ENCODE peak calls at places on chromosomes 13 and 19, in seven cellular contexts. C, Q, F, Z, H, N and W are unnamed samples.
A peak's percentile ranks its signal among the peaks of the same experiment; 100 is the strongest.

GRCh38 chr19:18972851-18973250 is 31.8 kb upstream of the HOMER3 start:
- DNase-seq in C (no peak), Q (no peak), F (no peak), Z (no peak), H (no peak), N (no peak), W (no peak)

GRCh38 chr13:111467111-111467890 is 146.9 kb downstream of the TEX29 start:
- DNase-seq in C (no peak), Q (no peak), F (no peak), Z (no peak), H (no peak), N (no peak), W (no peak)

GRCh38 chr19:54029930-54030490 is 33.7 kb downstream of the VSTM1 start:
- DNase-seq in C (peak; percentile 94), Q (peak; percentile 69), F (peak; percentile 92), Z (peak; percentile 28), H (peak; percentile 54), N (peak; percentile 90), W (peak; percentile 85)

GRCh38 chr19:53007200-53008054 is 6.3 kb upstream of the ERVV-1 start:
- DNase-seq in C (no peak), Q (no peak), F (no peak), Z (no peak), H (no peak), N (peak; percentile 83), W (no peak)

GRCh38 chr13:48567521-48568331 is 34.8 kb upstream of the RCBTB2 start:
- DNase-seq in C (no peak), Q (no peak), F (no peak), Z (no peak), H (no peak), N (no peak), W (peak; percentile 91)

GRCh38 chr19:42207767-42208259 is 9.7 kb downstream of the DEDD2 start:
- DNase-seq in C (no peak), Q (no peak), F (no peak), Z (peak; percentile 76), H (peak; percentile 89), N (no peak), W (peak; percentile 62)

GRCh38 chr13:50412046-50412617 is 396.9 kb downstream of the KCNRG start:
- DNase-seq in C (no peak), Q (no peak), F (no peak), Z (no peak), H (peak; percentile 36), N (no peak), W (no peak)

GRCh38 chr13:95564091-95564490 is 11.6 kb downstream of the CLDN10 start:
- DNase-seq in C (peak; percentile 18), Q (no peak), F (no peak), Z (no peak), H (no peak), N (no peak), W (no peak)

GRCh38 chr13:110421696-110422395 is 114.8 kb downstream of the COL4A2 start:
- DNase-seq in C (no peak), Q (no peak), F (no peak), Z (no peak), H (peak; percentile 90), N (no peak), W (no peak)

GRCh38 chr19:13441810-13442512 is 64.3 kb downstream of the CACNA1A start:
- DNase-seq in C (peak; percentile 78), Q (no peak), F (peak; percentile 89), Z (peak; percentile 21), H (peak; percentile 51), N (peak; percentile 71), W (peak; percentile 67)

GRCh38 chr13:99484405-99484981 is 16.8 kb upstream of the TM9SF2 start:
- DNase-seq in C (no peak), Q (no peak), F (no peak), Z (peak; percentile 93), H (peak; percentile 77), N (no peak), W (peak; percentile 61)

GRCh38 chr13:72726721-72727416 is 560 bp downstream of the MZT1 start:
- DNase-seq in C (peak; percentile 21), Q (peak; percentile 2), F (no peak), Z (peak; percentile 4), H (no peak), N (peak; percentile 81), W (peak; percentile 66)

GRCh38 chr13:110637747-110638146 is 22.4 kb downstream of the NAXD start:
- DNase-seq in C (no peak), Q (no peak), F (peak; percentile 44), Z (no peak), H (no peak), N (no peak), W (no peak)

GRCh38 chr13:21556051-21556450 is 47.9 kb downstream of the MICU2 start:
- DNase-seq in C (no peak), Q (no peak), F (no peak), Z (no peak), H (no peak), N (no peak), W (peak; percentile 19)

GRCh38 chr19:30076751-30077670 is 135.0 kb downstream of the URI1 start:
- DNase-seq in C (no peak), Q (no peak), F (peak; percentile 38), Z (no peak), H (no peak), N (peak; percentile 74), W (no peak)

GRCh38 chr19:28905996-28906395 is 307.0 kb downstream of the UQCRFS1 start:
- DNase-seq in C (no peak), Q (no peak), F (peak; percentile 12), Z (no peak), H (peak; percentile 88), N (no peak), W (peak; percentile 18)

GRCh38 chr19:32416749-32417469 is 11.3 kb downstream of the DPY19L3 start:
- DNase-seq in C (peak; percentile 5), Q (no peak), F (no peak), Z (no peak), H (peak; percentile 34), N (no peak), W (no peak)

GRCh38 chr19:12665281-12665573 is 1.3 kb downstream of the MAN2B1 start:
- DNase-seq in C (no peak), Q (no peak), F (no peak), Z (no peak), H (no peak), N (peak; percentile 95), W (no peak)

GRCh38 chr13:47890146-47890814 is 110.8 kb downstream of the SUCLA2 start:
- DNase-seq in C (no peak), Q (no peak), F (no peak), Z (no peak), H (no peak), N (no peak), W (peak; percentile 40)

GRCh38 chr13:31009166-31009565 is 76.7 kb downstream of the TEX26 start:
- DNase-seq in C (no peak), Q (no peak), F (peak; percentile 27), Z (peak; percentile 75), H (no peak), N (no peak), W (no peak)

GRCh38 chr13:21079206-21079605 is 17.8 kb upstream of the LATS2 start:
- DNase-seq in C (no peak), Q (no peak), F (no peak), Z (no peak), H (no peak), N (no peak), W (peak; percentile 38)

GRCh38 chr19:8666814-8667405 is 31.7 kb downstream of the ACTL9 start:
- DNase-seq in C (no peak), Q (no peak), F (no peak), Z (no peak), H (no peak), N (no peak), W (no peak)

GRCh38 chr19:51367565-51368365 is 1.0 kb downstream of the CLDND2 start:
- DNase-seq in C (peak; percentile 99), Q (peak; percentile 97), F (peak; percentile 100), Z (peak; percentile 95), H (peak; percentile 98), N (peak; percentile 100), W (peak; percentile 100)
- H3K9ac ChIP-seq in C (peak overlapping the region; percentile 97), Q (peak overlapping the region; percentile 96), F (peak overlapping the region; percentile 86), Z (no peak overlapping the region), H (peak overlapping the region; percentile 91), N (peak overlapping the region; percentile 96), W (peak overlapping the region; percentile 93)

GRCh38 chr19:35715355-35715809 is 2.4 kb upstream of the KMT2B start:
- DNase-seq in C (no peak), Q (no peak), F (no peak), Z (no peak), H (no peak), N (no peak), W (no peak)
- H3K9ac ChIP-seq in C (no peak overlapping the region), Q (peak overlapping the region; percentile 91), F (no peak overlapping the region), Z (no peak overlapping the region), H (no peak overlapping the region), N (peak overlapping the region; percentile 87), W (no peak overlapping the region)

GRCh38 chr13:27250833-27251165 is 559 bp upstream of the RPL21 start:
- DNase-seq in C (no peak), Q (no peak), F (no peak), Z (no peak), H (no peak), N (no peak), W (no peak)

GRCh38 chr13:27257233-27257568 is 5.8 kb downstream of the RPL21 start:
- DNase-seq in C (no peak), Q (no peak), F (no peak), Z (no peak), H (no peak), N (no peak), W (no peak)

GRCh38 chr13:27252467-27252866 is 1.1 kb downstream of the RPL21 start:
- DNase-seq in C (no peak), Q (no peak), F (no peak), Z (no peak), H (no peak), N (no peak), W (no peak)

GRCh38 chr13:27245610-27246009 is 5.7 kb upstream of the RPL21 start:
- DNase-seq in C (no peak), Q (no peak), F (no peak), Z (no peak), H (no peak), N (no peak), W (no peak)

GRCh38 chr13:27251166-27252088 is at the start of gene RPL21:
- DNase-seq in C (peak; percentile 97), Q (peak; percentile 97), F (peak; percentile 94), Z (peak; percentile 88), H (peak; percentile 99), N (peak; percentile 98), W (peak; percentile 98)
- H3K9ac ChIP-seq in C (peak within 1 kb of the TSS; percentile 97), Q (peak within 1 kb of the TSS; percentile 99), F (peak within 1 kb of the TSS; percentile 95), Z (peak within 1 kb of the TSS; percentile 98), H (peak within 1 kb of the TSS; percentile 93), N (peak within 1 kb of the TSS; percentile 89), W (peak within 1 kb of the TSS; percentile 99)

DNA sequence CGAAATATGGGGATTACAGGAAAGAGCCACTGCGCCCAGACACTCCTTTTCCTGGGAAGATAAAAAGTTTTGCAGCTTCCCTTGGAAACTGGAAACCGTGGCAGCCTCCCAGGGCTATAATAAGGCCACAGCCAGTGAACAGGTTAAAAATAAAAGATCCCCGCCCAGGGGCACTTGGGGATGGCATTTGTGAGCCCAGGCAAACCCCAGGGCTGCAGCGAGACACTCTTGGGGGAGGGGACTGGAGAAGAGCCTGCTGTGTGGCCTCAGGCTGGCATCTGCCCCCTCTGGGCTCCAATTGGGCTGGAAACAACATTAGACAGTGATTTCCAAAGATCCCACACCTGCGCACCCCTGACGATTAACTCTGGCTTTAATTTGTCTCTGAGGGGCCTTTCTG is 11.2 kb downstream of the FEM1A start:
- DNase-seq in C (no peak), Q (no peak), F (no peak), Z (no peak), H (no peak), N (no peak), W (no peak)
- H3K9ac ChIP-seq in C (no peak overlapping the region), Q (no peak overlapping the region), F (no peak overlapping the region), Z (no peak overlapping the region), H (no peak overlapping the region), N (no peak overlapping the region), W (no peak overlapping the region)

GRCh38 chr19:35048911-35049411 is 7.4 kb downstream of the HPN start:
- DNase-seq in C (no peak), Q (no peak), F (no peak), Z (no peak), H (no peak), N (no peak), W (no peak)
- H3K9ac ChIP-seq in C (no peak overlapping the region), Q (no peak overlapping the region), F (no peak overlapping the region), Z (no peak overlapping the region), H (no peak overlapping the region), N (no peak overlapping the region), W (no peak overlapping the region)